ENCODE peak calls at places on chromosomes 2 and 18, in nine cellular contexts. E is cardiac muscle cell; C is tibial artery; G is HCT116; W is stomach; R is CD8-positive, alpha-beta T cell; I is astrocyte; T is adrenal gland; P is sigmoid colon. D is an unnamed sample.

GRCh38 chr18:22074343-22075070 is 94.9 kb upstream of the GATA6 start:
- DNase-seq in E (no peak), C (no peak), G (no peak), W (no peak), R (no peak), I (no peak), T (no peak), P (no peak), D (no peak)

GRCh38 chr2:37583867-37584266 is 87.6 kb downstream of the CDC42EP3 start:
- DNase-seq in E (no peak), C (no peak), G (no peak), W (no peak), R (no peak), I (peak; percentile 82), T (no peak), P (no peak), D (no peak)

GRCh38 chr2:97911210-97911921 is 84.4 kb downstream of the TMEM131 start:
- DNase-seq in E (no peak), C (no peak), G (no peak), W (no peak), R (no peak), I (peak; percentile 30), T (no peak), P (no peak), D (no peak)

GRCh38 chr2:157404363-157404762 is 39.5 kb downstream of the CYTIP start:
- DNase-seq in E (no peak), C (no peak), G (no peak), W (no peak), R (peak; percentile 56), I (peak; percentile 2), T (no peak), P (no peak), D (no peak)

GRCh38 chr2:84776011-84776410 is 104.9 kb downstream of the TRABD2A start:
- DNase-seq in E (no peak), C (no peak), G (no peak), W (no peak), R (no peak), I (peak; percentile 6), T (no peak), P (no peak), D (no peak)

GRCh38 chr2:54092940-54093339 is 22.5 kb upstream of the ACYP2 start:
- DNase-seq in E (no peak), C (no peak), G (no peak), W (no peak), R (no peak), I (no peak), T (no peak), P (no peak), D (no peak)

GRCh38 chr2:32865399-32866068 is 81.2 kb upstream of the LTBP1 start:
- DNase-seq in E (no peak), C (no peak), G (peak; percentile 43), W (no peak), R (no peak), I (peak; percentile 94), T (no peak), P (no peak), D (no peak)

GRCh38 chr2:145408980-145409379 is 889.1 kb upstream of the ZEB2 start:
- DNase-seq in E (no peak), C (no peak), G (no peak), W (no peak), R (no peak), I (peak; percentile 14), T (no peak), P (no peak), D (no peak)

GRCh38 chr18:3790702-3791101 is 340.7 kb downstream of the TGIF1 start:
- DNase-seq in E (peak; percentile 12), C (no peak), G (no peak), W (no peak), R (no peak), I (peak; percentile 94), T (no peak), P (no peak), D (no peak)

GRCh38 chr2:218059289-218059688 is 9.8 kb upstream of the RUFY4 start:
- DNase-seq in E (no peak), C (no peak), G (no peak), W (no peak), R (no peak), I (no peak), T (no peak), P (no peak), D (no peak)

GRCh38 chr2:242032780-242033656 is 163.5 kb downstream of the RTP5 start:
- DNase-seq in E (no peak), C (no peak), G (no peak), W (no peak), R (no peak), I (no peak), T (no peak), P (peak; percentile 42), D (no peak)

GRCh38 chr2:32825291-32825712 is 121.5 kb upstream of the LTBP1 start:
- DNase-seq in E (peak; percentile 60), C (peak; percentile 29), G (no peak), W (no peak), R (no peak), I (peak; percentile 26), T (peak; percentile 86), P (no peak), D (no peak)

GRCh38 chr2:241878007-241878970 is 8.8 kb downstream of the RTP5 start:
- DNase-seq in E (peak; percentile 78), C (peak; percentile 59), G (no peak), W (peak; percentile 76), R (peak; percentile 45), I (no peak), T (peak; percentile 75), P (peak; percentile 84), D (peak; percentile 66)

GRCh38 chr2:161556440-161556839 is 67.8 kb upstream of the SLC4A10 start:
- DNase-seq in E (no peak), C (no peak), G (no peak), W (no peak), R (no peak), I (no peak), T (no peak), P (no peak), D (no peak)
- TF ChIP-seq CTCF in E (no peak), C (no peak), G (peak; percentile 3), W (no peak), R (no peak), I (no peak), T (no peak), P (no peak), D (no peak)

DNA sequence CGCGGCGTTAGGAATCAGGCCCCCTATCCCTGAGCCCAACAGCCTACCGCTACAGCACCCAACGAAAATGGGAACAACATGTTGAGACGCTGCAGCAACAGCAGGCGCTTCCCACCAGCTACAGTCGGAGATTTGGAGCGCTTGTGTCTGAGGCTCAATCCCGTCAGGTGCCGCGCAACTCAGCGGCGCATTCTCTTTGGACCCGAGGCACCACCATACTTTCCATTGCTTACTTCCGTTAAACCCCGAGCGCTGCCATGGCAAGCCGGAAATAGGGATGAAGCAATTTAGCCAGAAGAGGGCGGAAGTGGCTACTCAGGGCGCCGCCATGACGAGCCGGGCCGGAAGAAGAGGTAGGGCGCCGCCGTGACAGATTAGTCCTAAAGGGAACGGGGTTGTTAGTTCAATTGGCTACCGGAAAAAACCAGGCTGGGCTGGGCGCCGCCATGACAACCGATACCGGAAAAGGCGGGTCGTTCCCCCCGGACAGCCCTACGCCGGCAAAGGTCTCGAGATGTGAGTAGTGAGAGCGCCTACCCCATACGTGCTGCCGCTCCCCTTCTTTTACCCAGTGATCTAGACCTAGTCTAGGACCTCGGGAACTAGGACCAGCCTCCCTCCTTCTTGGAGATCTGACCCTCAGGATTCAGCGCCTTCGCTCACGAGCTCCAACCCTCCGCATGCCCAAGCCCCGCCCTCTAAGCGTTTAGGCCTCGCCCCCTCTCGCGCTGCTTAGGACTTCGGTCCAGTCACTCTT is at the start of gene CHCHD5:
- DNase-seq in E (peak; percentile 97), C (peak; percentile 98), G (peak; percentile 92), W (peak; percentile 95), R (peak; percentile 85), I (peak; percentile 94), T (peak; percentile 99), P (peak; percentile 98), D (peak; percentile 96)
- H3K36me3 ChIP-seq in E (no peaks in the 10 kb centered on the region), C (peaks cover 6% of the 10 kb centered on the region), G (peaks cover 2% of the 10 kb centered on the region), W (peaks cover 31% of the 10 kb centered on the region), R (peaks cover 9% of the 10 kb centered on the region), I (no peaks in the 10 kb centered on the region), T (peaks cover 12% of the 10 kb centered on the region), P (no peaks in the 10 kb centered on the region), D (no peaks in the 10 kb centered on the region)

GRCh38 chr2:227623225-227623624 is 5.9 kb downstream of the SCYGR4 start:
- DNase-seq in E (no peak), C (no peak), G (no peak), W (no peak), R (no peak), I (peak; percentile 69), T (no peak), P (no peak), D (no peak)
- H3K4me3 ChIP-seq in E (no peak overlapping the region), C (no peak overlapping the region), G (no peak overlapping the region), W (no peak overlapping the region), R (no peak overlapping the region), I (no peak overlapping the region), T (no peak overlapping the region), P (no peak overlapping the region), D (no peak overlapping the region)

DNA sequence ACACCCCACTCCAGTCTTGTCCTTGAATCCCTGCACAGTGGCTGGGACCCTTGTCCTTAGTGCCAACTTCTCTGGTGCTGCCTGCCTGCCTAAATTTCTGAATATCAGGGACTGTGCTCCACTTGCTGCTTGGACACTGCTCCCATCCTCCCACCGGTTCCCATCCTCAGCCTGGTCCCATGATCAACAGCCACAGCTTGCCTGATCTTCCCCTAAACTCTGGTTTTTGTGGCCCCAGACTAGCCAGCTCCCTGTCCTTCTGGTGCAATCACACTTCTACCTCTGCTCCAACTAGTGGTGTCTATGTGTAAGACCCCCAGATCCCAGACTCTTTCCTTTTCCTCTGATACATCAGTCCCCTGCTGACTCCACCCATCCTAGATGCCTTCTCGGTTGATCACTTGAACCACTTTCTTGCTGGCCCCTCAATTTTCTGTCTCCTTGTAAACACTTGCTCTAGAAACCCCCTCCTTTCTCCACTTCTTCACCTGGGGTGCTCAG is 37.2 kb upstream of the POLE4 start:
- DNase-seq in E (no peak), C (no peak), G (no peak), W (no peak), R (no peak), I (no peak), T (no peak), P (no peak), D (no peak)
- TF ChIP-seq CTCF in E (no peak), C (no peak), G (no peak), W (no peak), R (no peak), I (no peak), T (no peak), P (no peak), D (no peak)

GRCh38 chr2:170305711-170306110 is 127.8 kb downstream of the MYO3B start:
- DNase-seq in E (no peak), C (no peak), G (no peak), W (no peak), R (no peak), I (no peak), T (no peak), P (no peak), D (no peak)
- H3K36me3 ChIP-seq in E (no peaks in the 10 kb centered on the region), C (no peaks in the 10 kb centered on the region), G (no peaks in the 10 kb centered on the region), W (no peaks in the 10 kb centered on the region), R (no peaks in the 10 kb centered on the region), I (no peaks in the 10 kb centered on the region), T (no peaks in the 10 kb centered on the region), P (no peaks in the 10 kb centered on the region), D (no peaks in the 10 kb centered on the region)

D was measured in lung.